ENCODE peak calls at places on chromosomes 4 and X, in nine cellular contexts. One of them, this sample, is unnamed.

GRCh38 chr4:140762202-140762601 is 6.0 kb upstream of the TBC1D9 start:
- DNase-seq in CD8-positive, alpha-beta T cell: no peak
- DNase-seq in tibial artery: no peak
- DNase-seq in AG04449: no peak
- DNase-seq in sigmoid colon: no peak
- DNase-seq in fibroblast of lung: no peak
- DNase-seq in Panc1: no peak
- DNase-seq in AG10803: no peak
- DNase-seq in fibroblast of the aortic adventitia: no peak
- DNase-seq in this sample: no peak

GRCh38 chrX:72621619-72622485 is 49.2 kb upstream of the HDAC8 start:
- DNase-seq in CD8-positive, alpha-beta T cell: no peak
- DNase-seq in tibial artery: no peak
- DNase-seq in AG04449: no peak
- DNase-seq in sigmoid colon: no peak
- DNase-seq in fibroblast of lung: peak
- DNase-seq in Panc1: peak
- DNase-seq in AG10803: peak
- DNase-seq in fibroblast of the aortic adventitia: peak
- DNase-seq in this sample: no peak

GRCh38 chr4:139558235-139559094 is 2.4 kb upstream of the SETD7 start:
- DNase-seq in CD8-positive, alpha-beta T cell: peak
- DNase-seq in tibial artery: no peak
- DNase-seq in AG04449: no peak
- DNase-seq in sigmoid colon: peak
- DNase-seq in fibroblast of lung: no peak
- DNase-seq in Panc1: no peak
- DNase-seq in AG10803: no peak
- DNase-seq in fibroblast of the aortic adventitia: no peak
- DNase-seq in this sample: no peak

GRCh38 chr4:56976878-56977320 is 507 bp downstream of the NOA1 start:
- DNase-seq in CD8-positive, alpha-beta T cell: no peak
- DNase-seq in tibial artery: peak
- DNase-seq in AG04449: no peak
- DNase-seq in sigmoid colon: peak
- DNase-seq in fibroblast of lung: no peak
- DNase-seq in Panc1: no peak
- DNase-seq in AG10803: no peak
- DNase-seq in fibroblast of the aortic adventitia: no peak
- DNase-seq in this sample: no peak

GRCh38 chr4:67288964-67289363 is 256.3 kb downstream of the CENPC start:
- DNase-seq in CD8-positive, alpha-beta T cell: no peak
- DNase-seq in tibial artery: no peak
- DNase-seq in AG04449: no peak
- DNase-seq in sigmoid colon: no peak
- DNase-seq in fibroblast of lung: peak
- DNase-seq in Panc1: no peak
- DNase-seq in AG10803: no peak
- DNase-seq in fibroblast of the aortic adventitia: peak
- DNase-seq in this sample: no peak

GRCh38 chr4:24664956-24665355 is 80.6 kb upstream of the DHX15 start:
- DNase-seq in CD8-positive, alpha-beta T cell: no peak
- DNase-seq in tibial artery: no peak
- DNase-seq in AG04449: no peak
- DNase-seq in sigmoid colon: no peak
- DNase-seq in fibroblast of lung: peak
- DNase-seq in Panc1: no peak
- DNase-seq in AG10803: peak
- DNase-seq in fibroblast of the aortic adventitia: peak
- DNase-seq in this sample: no peak

GRCh38 chr4:140081582-140082398 is 72.2 kb downstream of the MAML3 start:
- DNase-seq in CD8-positive, alpha-beta T cell: no peak
- DNase-seq in tibial artery: no peak
- DNase-seq in AG04449: no peak
- DNase-seq in sigmoid colon: no peak
- DNase-seq in fibroblast of lung: no peak
- DNase-seq in Panc1: no peak
- DNase-seq in AG10803: no peak
- DNase-seq in fibroblast of the aortic adventitia: no peak
- DNase-seq in this sample: no peak

GRCh38 chr4:108920688-108921087 is 157.8 kb upstream of the ETNPPL start:
- DNase-seq in CD8-positive, alpha-beta T cell: no peak
- DNase-seq in tibial artery: no peak
- DNase-seq in AG04449: no peak
- DNase-seq in sigmoid colon: no peak
- DNase-seq in fibroblast of lung: no peak
- DNase-seq in Panc1: no peak
- DNase-seq in AG10803: no peak
- DNase-seq in fibroblast of the aortic adventitia: no peak
- DNase-seq in this sample: no peak

GRCh38 chr4:139419388-139419914 is 34.5 kb upstream of the RAB33B start:
- DNase-seq in CD8-positive, alpha-beta T cell: no peak
- DNase-seq in tibial artery: no peak
- DNase-seq in AG04449: no peak
- DNase-seq in sigmoid colon: peak
- DNase-seq in fibroblast of lung: peak
- DNase-seq in Panc1: no peak
- DNase-seq in AG10803: peak
- DNase-seq in fibroblast of the aortic adventitia: peak
- DNase-seq in this sample: no peak

GRCh38 chrX:68490644-68491043 is 8.2 kb upstream of the YIPF6 start:
- DNase-seq in CD8-positive, alpha-beta T cell: no peak
- DNase-seq in tibial artery: no peak
- DNase-seq in AG04449: no peak
- DNase-seq in sigmoid colon: no peak
- DNase-seq in fibroblast of lung: no peak
- DNase-seq in Panc1: no peak
- DNase-seq in AG10803: peak
- DNase-seq in fibroblast of the aortic adventitia: peak
- DNase-seq in this sample: no peak

GRCh38 chr4:4985844-4986243 is 33.4 kb downstream of the CYTL1 start:
- DNase-seq in CD8-positive, alpha-beta T cell: no peak
- DNase-seq in tibial artery: no peak
- DNase-seq in AG04449: no peak
- DNase-seq in sigmoid colon: no peak
- DNase-seq in fibroblast of lung: peak
- DNase-seq in Panc1: no peak
- DNase-seq in AG10803: peak
- DNase-seq in fibroblast of the aortic adventitia: peak
- DNase-seq in this sample: no peak

DNA sequence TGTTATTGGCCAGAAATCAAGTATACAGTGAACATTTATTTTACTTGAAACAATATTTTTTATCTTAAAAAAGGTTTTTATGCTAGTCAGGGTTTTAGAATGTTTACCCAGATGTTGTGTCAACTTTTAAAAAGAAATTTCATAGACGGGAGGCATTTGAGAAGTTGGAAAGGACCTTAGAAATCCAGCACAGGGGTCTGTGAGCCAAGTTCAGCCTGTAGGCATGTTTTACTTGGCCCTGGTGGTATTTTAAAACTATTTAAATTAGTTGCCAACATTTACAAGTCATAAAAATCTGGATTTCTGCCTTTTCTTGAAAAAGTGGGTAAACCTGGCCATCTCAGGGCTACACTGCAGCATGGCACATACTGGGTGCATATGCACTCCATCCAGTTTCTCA is 25.5 kb upstream of the FHL1 start:
- DNase-seq in CD8-positive, alpha-beta T cell: no peak
- DNase-seq in tibial artery: peak
- DNase-seq in AG04449: no peak
- DNase-seq in sigmoid colon: no peak
- DNase-seq in fibroblast of lung: peak
- DNase-seq in Panc1: no peak
- DNase-seq in AG10803: peak
- DNase-seq in fibroblast of the aortic adventitia: peak
- DNase-seq in this sample: no peak
- TF ChIP-seq CTCF in CD8-positive, alpha-beta T cell: no peak
- TF ChIP-seq CTCF in tibial artery: no peak
- TF ChIP-seq CTCF in AG04449: no peak
- TF ChIP-seq CTCF in sigmoid colon: no peak
- TF ChIP-seq CTCF in fibroblast of lung: no peak
- TF ChIP-seq CTCF in Panc1: no peak
- TF ChIP-seq CTCF in AG10803: no peak
- TF ChIP-seq CTCF in fibroblast of the aortic adventitia: no peak
- TF ChIP-seq CTCF in this sample: no peak

GRCh38 chrX:45485682-45486081 is 285.0 kb upstream of the DIPK2B start:
- DNase-seq in CD8-positive, alpha-beta T cell: no peak
- DNase-seq in tibial artery: no peak
- DNase-seq in AG04449: no peak
- DNase-seq in sigmoid colon: no peak
- DNase-seq in fibroblast of lung: peak
- DNase-seq in Panc1: no peak
- DNase-seq in AG10803: peak
- DNase-seq in fibroblast of the aortic adventitia: peak
- DNase-seq in this sample: no peak

GRCh38 chrX:45479196-45479834 is 278.6 kb upstream of the DIPK2B start:
- DNase-seq in CD8-positive, alpha-beta T cell: no peak
- DNase-seq in tibial artery: no peak
- DNase-seq in AG04449: peak
- DNase-seq in sigmoid colon: no peak
- DNase-seq in fibroblast of lung: peak
- DNase-seq in Panc1: peak
- DNase-seq in AG10803: peak
- DNase-seq in fibroblast of the aortic adventitia: peak
- DNase-seq in this sample: peak

GRCh38 chrX:45479835-45480422 is 279.3 kb upstream of the DIPK2B start:
- DNase-seq in CD8-positive, alpha-beta T cell: no peak
- DNase-seq in tibial artery: no peak
- DNase-seq in AG04449: peak
- DNase-seq in sigmoid colon: no peak
- DNase-seq in fibroblast of lung: peak
- DNase-seq in Panc1: peak
- DNase-seq in AG10803: peak
- DNase-seq in fibroblast of the aortic adventitia: peak
- DNase-seq in this sample: peak
- H3K4me3 ChIP-seq in CD8-positive, alpha-beta T cell: no peak
- H3K4me3 ChIP-seq in tibial artery: no peak
- H3K4me3 ChIP-seq in AG04449: no peak
- H3K4me3 ChIP-seq in sigmoid colon: no peak
- H3K4me3 ChIP-seq in fibroblast of lung: no peak
- H3K4me3 ChIP-seq in Panc1: no peak
- H3K4me3 ChIP-seq in AG10803: no peak
- H3K4me3 ChIP-seq in fibroblast of the aortic adventitia: no peak
- H3K4me3 ChIP-seq in this sample: no peak

DNA sequence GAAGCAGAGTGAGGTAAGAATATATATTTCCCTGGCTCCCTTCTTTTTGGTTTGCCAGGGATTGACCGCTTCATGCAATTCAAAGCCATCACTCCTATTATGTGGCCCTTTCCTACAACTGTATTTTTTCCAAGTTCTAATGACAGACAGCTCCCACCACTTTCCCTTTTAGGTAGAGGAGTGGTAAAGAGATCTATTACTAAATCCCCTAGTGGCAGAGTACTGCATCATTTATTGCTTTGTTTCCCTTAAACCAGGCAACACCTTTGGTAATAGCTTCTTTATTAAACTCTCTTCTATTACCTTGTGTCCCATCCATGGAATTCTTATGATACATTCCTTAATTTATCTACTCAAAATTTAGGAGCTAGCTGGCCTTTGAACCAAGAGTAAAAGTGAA is 90.7 kb downstream of the CNOT6L start:
- DNase-seq in CD8-positive, alpha-beta T cell: no peak
- DNase-seq in tibial artery: no peak
- DNase-seq in AG04449: no peak
- DNase-seq in sigmoid colon: no peak
- DNase-seq in fibroblast of lung: no peak
- DNase-seq in Panc1: no peak
- DNase-seq in AG10803: no peak
- DNase-seq in fibroblast of the aortic adventitia: no peak
- DNase-seq in this sample: no peak
- TF ChIP-seq CTCF in CD8-positive, alpha-beta T cell: peak
- TF ChIP-seq CTCF in tibial artery: no peak
- TF ChIP-seq CTCF in AG04449: no peak
- TF ChIP-seq CTCF in sigmoid colon: no peak
- TF ChIP-seq CTCF in fibroblast of lung: no peak
- TF ChIP-seq CTCF in Panc1: no peak
- TF ChIP-seq CTCF in AG10803: no peak
- TF ChIP-seq CTCF in fibroblast of the aortic adventitia: no peak
- TF ChIP-seq CTCF in this sample: no peak

GRCh38 chrX:40644821-40645358 is 2.5 kb downstream of the CXorf38 start:
- DNase-seq in CD8-positive, alpha-beta T cell: peak
- DNase-seq in tibial artery: peak
- DNase-seq in AG04449: no peak
- DNase-seq in sigmoid colon: peak
- DNase-seq in fibroblast of lung: peak
- DNase-seq in Panc1: no peak
- DNase-seq in AG10803: peak
- DNase-seq in fibroblast of the aortic adventitia: peak
- DNase-seq in this sample: peak
- H3K4me3 ChIP-seq in CD8-positive, alpha-beta T cell: peak
- H3K4me3 ChIP-seq in tibial artery: peak
- H3K4me3 ChIP-seq in AG04449: peak
- H3K4me3 ChIP-seq in sigmoid colon: peak
- H3K4me3 ChIP-seq in fibroblast of lung: peak
- H3K4me3 ChIP-seq in Panc1: peak
- H3K4me3 ChIP-seq in AG10803: peak
- H3K4me3 ChIP-seq in fibroblast of the aortic adventitia: peak
- H3K4me3 ChIP-seq in this sample: peak

GRCh38 chr4:98745372-98745771 is 87.0 kb upstream of the TSPAN5 start:
- DNase-seq in CD8-positive, alpha-beta T cell: no peak
- DNase-seq in tibial artery: no peak
- DNase-seq in AG04449: no peak
- DNase-seq in sigmoid colon: no peak
- DNase-seq in fibroblast of lung: no peak
- DNase-seq in Panc1: no peak
- DNase-seq in AG10803: peak
- DNase-seq in fibroblast of the aortic adventitia: peak
- DNase-seq in this sample: no peak
- TF ChIP-seq CTCF in CD8-positive, alpha-beta T cell: no peak
- TF ChIP-seq CTCF in tibial artery: no peak
- TF ChIP-seq CTCF in AG04449: peak
- TF ChIP-seq CTCF in sigmoid colon: no peak
- TF ChIP-seq CTCF in fibroblast of lung: peak
- TF ChIP-seq CTCF in Panc1: peak
- TF ChIP-seq CTCF in AG10803: peak
- TF ChIP-seq CTCF in fibroblast of the aortic adventitia: peak
- TF ChIP-seq CTCF in this sample: peak

DNA sequence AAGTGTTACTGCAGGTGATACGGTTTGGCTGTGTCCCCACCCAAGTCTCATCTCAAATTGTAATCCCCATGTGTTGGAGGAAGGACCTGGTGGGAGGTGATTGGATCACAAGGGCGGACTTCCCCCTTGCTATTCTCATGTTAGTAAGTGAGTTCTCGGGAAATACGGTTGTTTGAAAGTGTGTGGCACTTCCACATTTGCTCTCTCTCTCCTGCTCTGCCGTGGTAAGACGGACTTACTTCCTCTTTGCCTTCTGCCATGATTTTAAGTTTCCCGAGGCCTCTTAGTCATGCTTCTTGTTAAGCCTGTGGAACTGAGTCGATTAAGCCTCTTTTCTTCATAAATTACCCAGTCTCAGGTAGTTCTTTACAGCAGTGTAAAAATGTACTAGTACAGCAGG is 65.2 kb upstream of the SLC7A11 start:
- DNase-seq in CD8-positive, alpha-beta T cell: no peak
- DNase-seq in tibial artery: no peak
- DNase-seq in AG04449: no peak
- DNase-seq in sigmoid colon: no peak
- DNase-seq in fibroblast of lung: no peak
- DNase-seq in Panc1: no peak
- DNase-seq in AG10803: no peak
- DNase-seq in fibroblast of the aortic adventitia: no peak
- DNase-seq in this sample: no peak
- H3K4me3 ChIP-seq in CD8-positive, alpha-beta T cell: no peak
- H3K4me3 ChIP-seq in tibial artery: no peak
- H3K4me3 ChIP-seq in AG04449: no peak
- H3K4me3 ChIP-seq in sigmoid colon: no peak
- H3K4me3 ChIP-seq in fibroblast of lung: no peak
- H3K4me3 ChIP-seq in Panc1: no peak
- H3K4me3 ChIP-seq in AG10803: no peak
- H3K4me3 ChIP-seq in fibroblast of the aortic adventitia: no peak
- H3K4me3 ChIP-seq in this sample: no peak